ENCODE peak calls at places on chromosomes 4 and X, in four cellular contexts. O is NCI-H2029; J is adrenal gland; U is central memory CD4-positive, alpha-beta T cell. F is an unnamed sample.

GRCh38 chrX:39855748-39856129 is 242.0 kb downstream of the BCOR start:
- DNase-seq in O (peak; percentile 48), U (peak; percentile 79), J (no peak), F (peak; percentile 71)

GRCh38 chr4:119746951-119747350 is 118.3 kb upstream of the PDE5A start:
- DNase-seq in U (no peak), O (no peak), J (no peak), F (no peak)

GRCh38 chrX:150482537-150483217 is 85.7 kb upstream of the MTM1 start:
- DNase-seq in J (peak; percentile 63), U (no peak), O (no peak), F (no peak)

GRCh38 chr4:37471971-37472370 is 214.2 kb downstream of the RELL1 start:
- DNase-seq in O (no peak), J (peak; percentile 1), U (no peak), F (no peak)

GRCh38 chr4:81684357-81684756 is 212.7 kb upstream of the RASGEF1B start:
- DNase-seq in J (peak; percentile 4), U (no peak), O (no peak), F (no peak)

GRCh38 chr4:75630174-75630931 is at the start of gene CDKL2:
- DNase-seq in O (peak; percentile 88), J (peak; percentile 90), U (peak; percentile 90), F (no peak)

GRCh38 chr4:79232555-79232954 is 93.3 kb downstream of the NAA11 start:
- DNase-seq in U (no peak), O (no peak), J (no peak), F (no peak)

GRCh38 chr4:36638273-36638811 is 356.9 kb downstream of the DTHD1 start:
- DNase-seq in U (no peak), O (no peak), J (no peak), F (no peak)

GRCh38 chr4:10106421-10107039 is 10.1 kb downstream of the WDR1 start:
- DNase-seq in U (peak; percentile 64), O (no peak), J (peak; percentile 95), F (no peak)

GRCh38 chrX:68917799-68918198 is 89.0 kb downstream of the EFNB1 start:
- DNase-seq in O (no peak), U (no peak), J (no peak), F (no peak)

GRCh38 chrX:103002576-103002975 is 61.4 kb downstream of the BEX1 start:
- DNase-seq in J (no peak), U (no peak), O (no peak), F (no peak)

GRCh38 chr4:55543858-55544257 is 2.9 kb downstream of the CLOCK start:
- DNase-seq in O (no peak), U (no peak), J (no peak), F (no peak)

GRCh38 chr4:48129307-48130014 is 4.6 kb downstream of the TXK start:
- DNase-seq in U (no peak), J (no peak), O (no peak), F (no peak)

GRCh38 chr4:146124023-146124680 is 51.4 kb upstream of the LSM6 start:
- DNase-seq in U (no peak), O (no peak), J (no peak), F (no peak)

GRCh38 chrX:19739683-19740082 is 147.7 kb downstream of the SH3KBP1 start:
- DNase-seq in J (peak; percentile 68), U (peak; percentile 40), O (peak; percentile 12), F (peak; percentile 52)

GRCh38 chr4:20904966-20905365 is 204.7 kb downstream of the PACRGL start:
- DNase-seq in O (no peak), U (no peak), J (no peak), F (no peak)

GRCh38 chrX:18377802-18378201 is 23.3 kb upstream of the SCML2 start:
- DNase-seq in J (peak; percentile 49), U (peak; percentile 5), O (peak; percentile 3), F (peak; percentile 13)

GRCh38 chr4:113697429-113697828 is 64.1 kb downstream of the CAMK2D start:
- DNase-seq in J (no peak), U (no peak), O (no peak), F (no peak)

GRCh38 chr4:112287258-112287873 is 1.7 kb upstream of the TIFA start:
- DNase-seq in J (no peak), O (no peak), U (peak; percentile 28), F (peak; percentile 33)

GRCh38 chrX:1242901-1243402 is 25.7 kb upstream of the CSF2RA start:
- DNase-seq in U (no peak), O (no peak), J (no peak), F (no peak)

GRCh38 chr4:107603430-107603829 is 116.6 kb downstream of the PAPSS1 start:
- DNase-seq in U (no peak), O (no peak), J (no peak), F (no peak)

GRCh38 chrX:115709039-115709438 is 148.1 kb downstream of the PLS3 start:
- DNase-seq in O (no peak), J (no peak), U (no peak), F (no peak)

GRCh38 chr4:186204611-186205144 is 13.3 kb downstream of the CYP4V2 start:
- DNase-seq in O (no peak), U (no peak), J (no peak), F (no peak)

GRCh38 chr4:16597829-16598228 is 300.6 kb downstream of the LDB2 start:
- DNase-seq in J (no peak), O (no peak), U (no peak), F (no peak)

GRCh38 chrX:112067601-112068000 is 15.0 kb downstream of the TRPC5 start:
- DNase-seq in U (no peak), J (no peak), O (peak; percentile 36), F (no peak)

GRCh38 chr4:55830741-55831140 is 11.2 kb downstream of the EXOC1L start:
- DNase-seq in O (no peak), J (no peak), U (no peak), F (no peak)

GRCh38 chr4:123232439-123232838 is 164.2 kb upstream of the SPRY1 start:
- DNase-seq in U (no peak), O (no peak), J (no peak), F (no peak)

GRCh38 chr4:79334341-79334740 is 8.5 kb upstream of the NAA11 start:
- DNase-seq in J (no peak), U (no peak), O (no peak), F (no peak)

GRCh38 chrX:65706041-65706828 is 38.8 kb downstream of the MSN start:
- DNase-seq in U (no peak), J (peak; percentile 46), O (peak; percentile 49), F (no peak)

GRCh38 chr4:139849219-139849618 is 183.6 kb downstream of the MGST2 start:
- DNase-seq in J (no peak), O (peak; percentile 73), U (no peak), F (no peak)

GRCh38 chr4:40337081-40337480 is 1.9 kb downstream of the CHRNA9 start:
- DNase-seq in J (peak; percentile 25), O (peak; percentile 83), U (no peak), F (no peak)

GRCh38 chr4:88963817-88964216 is 93.2 kb downstream of the FAM13A start:
- DNase-seq in O (peak; percentile 42), U (no peak), J (no peak), F (no peak)

GRCh38 chr4:23225564-23225963 is 532.8 kb downstream of the GBA3 start:
- DNase-seq in J (no peak), U (no peak), O (no peak), F (no peak)

GRCh38 chr4:10677796-10678497 is 6.6 kb downstream of the CLNK start:
- DNase-seq in U (no peak), J (no peak), O (no peak), F (no peak)

GRCh38 chr4:22987861-22988260 is 295.1 kb downstream of the GBA3 start:
- DNase-seq in J (no peak), U (no peak), O (no peak), F (no peak)

GRCh38 chr4:105633241-105633640 is 75.2 kb downstream of the INTS12 start:
- DNase-seq in O (peak; percentile 14), U (no peak), J (no peak), F (no peak)

GRCh38 chr4:93221771-93222170 is 606.8 kb upstream of the ATOH1 start:
- DNase-seq in U (no peak), J (no peak), O (no peak), F (no peak)

GRCh38 chr4:177266492-177266891 is 43.2 kb upstream of the NEIL3 start:
- DNase-seq in O (no peak), J (no peak), U (no peak), F (no peak)

F was measured in DND-41.